ENCODE peak calls at places on chromosomes 6 and 20, in five cellular contexts. Z, S, E, U and L are unnamed samples. For H3K4me1, the result is how much of the 10 kb centered on the place peaks cover.

GRCh38 chr6:22295145-22295544 is 1.7 kb downstream of the PRL start:
- DNase-seq in Z (no peak), U (no peak), S (no peak), E (no peak), L (no peak)

GRCh38 chr20:3966571-3966970 is 48.8 kb downstream of the RNF24 start:
- DNase-seq in S (no peak), Z (peak), U (no peak), E (no peak), L (no peak)

GRCh38 chr20:42604998-42605970 is 584.4 kb downstream of the PTPRT start:
- DNase-seq in S (no peak), E (no peak), U (no peak), Z (no peak), L (no peak)

GRCh38 chr6:83696674-83697073 is 12.2 kb downstream of the SNAP91 start:
- DNase-seq in U (no peak), S (no peak), Z (no peak), E (no peak), L (no peak)

GRCh38 chr6:38378801-38379200 is 260.9 kb downstream of the BTBD9 start:
- DNase-seq in E (no peak), Z (no peak), S (no peak), U (no peak), L (no peak)

GRCh38 chr6:158892266-158892665 is 73.1 kb upstream of the EZR start:
- DNase-seq in S (no peak), Z (no peak), U (no peak), E (no peak), L (no peak)

GRCh38 chr6:149316740-149317655 is 514 bp upstream of the TAB2 start:
- DNase-seq in Z (peak), E (peak), U (no peak), S (peak), L (peak)

GRCh38 chr20:61629361-61630239 is 377.5 kb downstream of the CDH4 start:
- DNase-seq in Z (no peak), U (no peak), S (no peak), E (no peak), L (no peak)

GRCh38 chr20:58905236-58905635 is 52.7 kb downstream of the GNAS start:
- DNase-seq in S (no peak), U (no peak), Z (peak), E (no peak), L (no peak)

GRCh38 chr6:71238351-71238750 is 50.3 kb upstream of the OGFRL1 start:
- DNase-seq in S (no peak), Z (no peak), U (no peak), E (no peak), L (no peak)

GRCh38 chr6:26311385-26312095 is 53.5 kb upstream of the BTN3A2 start:
- DNase-seq in U (no peak), E (no peak), Z (peak), S (peak), L (peak)

GRCh38 chr6:87899499-87900147 is 148.0 kb upstream of the SPACA1 start:
- DNase-seq in E (no peak), Z (no peak), S (no peak), U (no peak), L (no peak)

GRCh38 chr20:34011275-34011674 is 17.6 kb downstream of the RALY start:
- DNase-seq in U (no peak), E (no peak), Z (no peak), S (no peak), L (no peak)

GRCh38 chr6:15090145-15090579 is 155.7 kb upstream of the JARID2 start:
- DNase-seq in E (no peak), U (no peak), S (no peak), Z (peak), L (no peak)

GRCh38 chr6:5422321-5422915 is 161.1 kb downstream of the FARS2 start:
- DNase-seq in Z (peak), S (no peak), U (peak), E (no peak), L (no peak)

GRCh38 chr6:126919947-126920346 is 198.5 kb upstream of the RSPO3 start:
- DNase-seq in U (no peak), E (no peak), Z (no peak), S (no peak), L (no peak)

GRCh38 chr20:48331518-48332286 is 496.1 kb downstream of the PREX1 start:
- DNase-seq in S (no peak), Z (no peak), U (no peak), E (no peak), L (no peak)

GRCh38 chr6:147507162-147508072 is 1.1 kb upstream of the SAMD5 start:
- DNase-seq in Z (peak), S (no peak), U (no peak), E (peak), L (no peak)

GRCh38 chr6:51983564-51983963 is 103.8 kb downstream of the PKHD1 start:
- DNase-seq in E (no peak), S (no peak), U (no peak), Z (no peak), L (no peak)

GRCh38 chr6:33863084-33863483 is 59.3 kb upstream of the MLN start:
- DNase-seq in S (no peak), E (no peak), U (no peak), Z (no peak), L (no peak)

GRCh38 chr6:145882121-145882531 is 67.5 kb upstream of the FBXO30 start:
- DNase-seq in Z (no peak), U (no peak), S (no peak), E (no peak), L (no peak)

GRCh38 chr6:114453737-114454276 is 111.0 kb upstream of the HS3ST5 start:
- DNase-seq in E (no peak), S (no peak), U (no peak), Z (no peak), L (no peak)

GRCh38 chr6:33620158-33620583 is 951 bp upstream of the ITPR3 start:
- DNase-seq in U (no peak), Z (peak), S (no peak), E (no peak), L (peak)

GRCh38 chr6:160979063-160979708 is 12.4 kb upstream of the MAP3K4 start:
- DNase-seq in Z (no peak), E (no peak), S (no peak), U (no peak), L (no peak)

GRCh38 chr6:12785921-12786320 is 69.4 kb downstream of the PHACTR1 start:
- DNase-seq in U (no peak), E (no peak), Z (no peak), S (no peak), L (no peak)

GRCh38 chr6:18154507-18155272 is at the start of gene TPMT:
- DNase-seq in S (no peak), U (peak), Z (peak), E (peak), L (no peak)

GRCh38 chr6:18155273-18155863 is at the start of gene KDM1B:
- DNase-seq in S (peak), E (peak), U (peak), Z (peak), L (peak)

GRCh38 chr6:18155864-18156396 is 708 bp downstream of the KDM1B start:
- DNase-seq in U (peak), Z (peak), E (peak), S (peak), L (no peak)

GRCh38 chr6:18151801-18152200 is 3.1 kb downstream of the TPMT start:
- DNase-seq in S (no peak), U (no peak), E (no peak), Z (no peak), L (no peak)

DNA sequence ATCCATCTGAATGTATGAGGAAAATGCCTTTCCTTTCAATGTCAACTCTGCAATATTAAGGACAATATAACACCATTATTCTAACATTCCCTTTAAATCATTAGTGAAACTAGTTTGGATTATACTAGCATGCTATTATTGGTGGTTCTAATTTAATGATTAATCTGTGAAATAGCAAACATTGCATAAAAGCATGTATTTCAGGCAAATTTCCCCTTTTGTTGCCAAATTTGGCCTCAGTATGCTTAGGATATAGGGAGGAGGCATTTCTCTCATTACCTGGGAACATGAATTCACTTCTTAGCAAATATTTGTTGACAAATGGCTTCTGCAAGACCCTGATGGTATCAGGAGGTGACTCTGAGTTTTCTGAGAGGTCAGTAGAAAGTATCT is 1.6 kb downstream of the TPMT start:
- DNase-seq in E (no peak), U (no peak), Z (no peak), S (no peak), L (no peak)
- H3K4me3 ChIP-seq in E (no peak), U (no peak), Z (peak), S (no peak), L (peak)

GRCh38 chr20:5116875-5117274 is 2.9 kb downstream of the PCNA start:
- DNase-seq in U (no peak), S (no peak), E (no peak), Z (no peak), L (no peak)
- H3K4me1 ChIP-seq in U (under half), S (under half), E (under half), Z (under half), L (under half)

DNA sequence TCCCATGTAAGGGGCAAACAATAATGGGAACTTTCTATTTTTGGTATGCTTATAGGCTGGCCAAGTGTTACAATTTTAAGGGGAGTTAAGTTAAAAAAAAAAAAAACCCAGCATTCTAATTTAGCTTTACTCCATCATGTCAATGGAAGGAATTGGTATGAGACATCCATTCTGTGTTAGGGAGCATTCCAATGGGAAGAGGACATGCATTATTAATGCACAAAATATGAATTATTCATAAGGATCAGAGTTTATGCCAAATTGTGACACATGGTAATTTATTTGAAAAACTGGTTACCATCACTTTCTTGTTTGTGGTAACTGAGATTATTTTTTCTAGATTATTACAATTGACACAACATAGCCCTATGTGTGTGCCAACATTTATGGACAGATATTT is 2.2 kb downstream of the DOK5 start:
- DNase-seq in S (no peak), E (no peak), U (no peak), Z (no peak), L (no peak)
- H3K4me3 ChIP-seq in S (no peak), E (no peak), U (no peak), Z (no peak), L (no peak)

GRCh38 chr6:98627129-98627775 is 207.1 kb upstream of the POU3F2 start:
- DNase-seq in E (no peak), Z (no peak), U (no peak), S (no peak), L (no peak)
- H3K4me1 ChIP-seq in E (under half), Z (under half), U (under half), S (under half), L (under half)

DNA sequence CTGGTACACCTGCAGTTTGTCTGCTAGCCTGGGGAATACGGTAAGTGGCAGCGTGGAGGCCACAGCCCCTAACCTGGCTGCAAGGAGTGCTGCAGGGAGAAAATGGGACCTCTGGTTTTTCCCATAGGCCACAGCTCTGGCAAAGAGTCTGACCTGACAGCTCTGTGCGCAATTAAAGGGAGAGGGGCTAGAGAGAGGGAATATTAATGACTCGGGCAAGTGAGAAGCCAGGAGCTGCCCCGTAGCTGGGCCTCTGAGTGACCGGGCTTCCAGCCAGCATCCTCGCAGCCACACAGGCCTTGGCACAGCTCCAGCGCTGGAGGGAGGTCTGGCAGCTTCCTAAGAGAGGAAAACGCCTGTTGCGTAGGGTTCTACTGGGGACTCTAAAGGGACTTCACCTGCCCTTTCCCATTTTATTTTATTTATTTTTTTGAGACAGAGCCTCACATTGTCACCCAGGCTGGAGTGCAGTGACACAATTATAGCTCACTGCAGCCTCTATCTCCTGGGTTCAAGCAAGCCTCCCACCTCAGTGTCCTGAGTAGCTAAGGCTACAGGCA is 18.2 kb upstream of the OCSTAMP start:
- DNase-seq in U (no peak), Z (peak), S (no peak), E (no peak), L (no peak)
- H3K4me3 ChIP-seq in U (no peak), Z (no peak), S (no peak), E (no peak), L (no peak)

DNA sequence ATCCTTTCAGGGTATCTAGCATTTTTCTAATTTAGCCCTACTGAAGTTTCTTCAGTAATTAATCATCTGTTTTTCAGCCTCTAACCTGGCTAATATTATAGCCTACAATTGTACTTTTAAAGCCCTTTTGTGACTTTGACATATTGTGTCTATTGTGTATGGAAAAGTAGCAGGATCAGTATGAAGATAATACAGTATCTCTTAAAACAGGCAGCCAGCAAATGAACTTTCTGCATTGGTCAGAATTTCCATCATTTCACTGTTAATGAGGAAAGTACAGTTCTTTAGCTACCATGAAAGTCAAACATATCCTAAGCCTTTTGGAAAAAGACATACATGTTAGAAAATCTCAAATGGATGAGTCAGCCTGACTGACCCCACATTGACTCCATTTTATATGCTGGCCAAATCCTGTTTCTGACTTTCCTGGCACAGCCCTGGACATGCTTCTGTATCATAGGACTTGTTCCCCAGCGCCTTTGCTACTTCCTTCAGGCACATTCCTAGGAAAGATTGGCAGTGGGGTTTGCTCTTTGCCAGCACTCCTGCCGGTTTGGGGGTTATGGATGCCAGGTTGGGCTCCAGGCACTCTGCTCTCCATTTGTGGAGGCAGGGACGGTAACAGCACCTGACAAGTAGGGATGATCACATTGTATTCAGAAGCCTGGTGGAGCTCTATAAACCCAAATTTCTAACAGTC is 43.6 kb downstream of the TOP1 start:
- DNase-seq in U (no peak), Z (peak), E (no peak), S (no peak), L (no peak)
- H3K4me1 ChIP-seq in U (under half), Z (half or more), E (under half), S (under half), L (under half)

DNA sequence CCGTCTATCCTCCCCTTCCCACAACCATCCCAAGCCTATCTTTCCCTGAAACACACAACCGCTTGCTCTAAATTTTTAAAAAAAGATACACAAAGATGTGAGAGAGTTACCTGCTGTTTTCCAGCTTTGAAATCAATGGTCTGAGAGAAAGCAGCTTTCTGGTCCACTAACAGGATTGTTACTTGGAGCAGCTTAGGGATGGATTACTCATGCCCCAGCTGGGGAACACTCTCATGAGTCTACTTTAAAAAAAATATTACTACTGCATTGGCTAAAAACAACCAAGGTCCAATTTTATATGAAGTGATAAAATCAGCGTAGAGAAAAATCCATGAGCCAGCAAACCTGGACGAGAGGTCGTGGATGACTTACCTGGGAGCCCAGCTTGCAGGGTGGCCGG is 29.6 kb upstream of the FOXC1 start:
- DNase-seq in S (no peak), U (no peak), E (no peak), Z (no peak), L (no peak)
- H3K4me3 ChIP-seq in S (no peak), U (no peak), E (no peak), Z (no peak), L (no peak)